ENCODE peak calls at places on chromosomes 3 and 15, in five cellular contexts. Z is T-helper 1 cell; V is naive thymus-derived CD8-positive, alpha-beta T cell; N is Panc1; D is T-cell. P is an unnamed sample.

GRCh38 chr3:49927798-49928197 is 1.8 kb downstream of the MON1A start:
- DNase-seq in Z (no peak), V (no peak), D (no peak), N (no peak), P (no peak)

GRCh38 chr3:108012304-108012703 is 78.5 kb downstream of the CD47 start:
- DNase-seq in Z (no peak), N (no peak), D (no peak), V (no peak), P (no peak)

GRCh38 chr15:73838795-73839565 is 34.4 kb upstream of the TBC1D21 start:
- DNase-seq in D (no peak), Z (no peak), N (no peak), V (no peak), P (no peak)

GRCh38 chr3:14506626-14507344 is 33.4 kb downstream of the GRIP2 start:
- DNase-seq in Z (no peak), N (no peak), V (no peak), D (no peak), P (no peak)

GRCh38 chr3:55683666-55684270 is 196.7 kb upstream of the WNT5A start:
- DNase-seq in N (no peak), Z (no peak), V (no peak), D (no peak), P (no peak)

GRCh38 chr3:150428562-150428961 is 20.5 kb downstream of the TSC22D2 start:
- DNase-seq in V (no peak), Z (no peak), D (no peak), N (no peak), P (no peak)

GRCh38 chr3:152474585-152474984 is 205.9 kb downstream of the MBNL1 start:
- DNase-seq in V (no peak), D (no peak), N (peak), Z (no peak), P (no peak)

GRCh38 chr15:101039461-101039860 is 120.3 kb downstream of the LRRK1 start:
- DNase-seq in D (no peak), Z (no peak), V (no peak), N (no peak), P (no peak)

GRCh38 chr3:122679467-122680291 is 960 bp upstream of the PARP14 start:
- DNase-seq in N (no peak), Z (no peak), V (no peak), D (no peak), P (peak)

P was measured in activated T-helper 2 cell treated with anti-CD3 and anti-CD28 coated beads, Interferon-gamma antibody, Interleukin-2, Interleukin-4, amounts not matched to agents 10 μg/mL and 5 μg/mL and 100 μg/mL, durations not matched to agents 14 hours and 24 hours and 36 hours.